ENCODE peak calls at places on chromosomes 13 and 19, in nine cellular contexts. V, K, O, T, U, L, I, N and H are unnamed samples.

GRCh38 chr13:46383383-46383782 is 3.7 kb downstream of the RUBCNL start:
- DNase-seq in L (no peak), N (no peak), O (no peak), K (no peak), U (no peak), V (no peak), T (no peak), I (no peak), H (no peak)

GRCh38 chr19:4619668-4620294 is 19.5 kb upstream of the TNFAIP8L1 start:
- DNase-seq in T (no peak), O (no peak), V (no peak), K (no peak), L (no peak), N (no peak), I (no peak), U (no peak), H (no peak)

GRCh38 chr13:57629821-57630235 is 1.7 kb upstream of the PCDH17 start:
- DNase-seq in N (no peak), I (no peak), U (peak; percentile 91), L (peak; percentile 88), O (peak; percentile 67), T (peak; percentile 73), V (no peak), K (peak; percentile 77), H (peak; percentile 77)

GRCh38 chr19:13163609-13164364 is 13.6 kb downstream of the IER2 start:
- DNase-seq in L (peak; percentile 88), N (no peak), K (peak; percentile 90), V (peak; percentile 67), U (no peak), I (no peak), O (peak; percentile 95), T (peak; percentile 77), H (peak; percentile 67)

GRCh38 chr13:88339271-88339741 is 668.1 kb downstream of the SLITRK5 start:
- DNase-seq in U (no peak), L (no peak), K (no peak), T (no peak), V (no peak), I (no peak), N (no peak), O (no peak), H (no peak)

GRCh38 chr13:66329988-66330429 is 900.1 kb downstream of the PCDH9 start:
- DNase-seq in T (no peak), I (no peak), O (no peak), U (no peak), L (no peak), V (no peak), K (no peak), N (no peak), H (no peak)

GRCh38 chr13:35514801-35515502 is 38.5 kb upstream of the MAB21L1 start:
- DNase-seq in U (no peak), I (no peak), N (no peak), O (no peak), V (no peak), L (no peak), K (no peak), T (no peak), H (no peak)

GRCh38 chr13:29746167-29746677 is 104.2 kb downstream of the UBL3 start:
- DNase-seq in O (peak; percentile 12), V (no peak), K (no peak), T (no peak), U (no peak), L (no peak), N (no peak), I (no peak), H (no peak)

GRCh38 chr13:40617801-40618356 is 48.6 kb downstream of the FOXO1 start:
- DNase-seq in K (no peak), T (no peak), O (no peak), V (no peak), L (no peak), I (no peak), N (no peak), U (no peak), H (no peak)

GRCh38 chr13:113366031-113366588 is 2.2 kb upstream of the GRTP1 start:
- DNase-seq in V (no peak), I (no peak), U (no peak), L (no peak), O (peak; percentile 38), K (no peak), T (no peak), N (no peak), H (no peak)

DNA sequence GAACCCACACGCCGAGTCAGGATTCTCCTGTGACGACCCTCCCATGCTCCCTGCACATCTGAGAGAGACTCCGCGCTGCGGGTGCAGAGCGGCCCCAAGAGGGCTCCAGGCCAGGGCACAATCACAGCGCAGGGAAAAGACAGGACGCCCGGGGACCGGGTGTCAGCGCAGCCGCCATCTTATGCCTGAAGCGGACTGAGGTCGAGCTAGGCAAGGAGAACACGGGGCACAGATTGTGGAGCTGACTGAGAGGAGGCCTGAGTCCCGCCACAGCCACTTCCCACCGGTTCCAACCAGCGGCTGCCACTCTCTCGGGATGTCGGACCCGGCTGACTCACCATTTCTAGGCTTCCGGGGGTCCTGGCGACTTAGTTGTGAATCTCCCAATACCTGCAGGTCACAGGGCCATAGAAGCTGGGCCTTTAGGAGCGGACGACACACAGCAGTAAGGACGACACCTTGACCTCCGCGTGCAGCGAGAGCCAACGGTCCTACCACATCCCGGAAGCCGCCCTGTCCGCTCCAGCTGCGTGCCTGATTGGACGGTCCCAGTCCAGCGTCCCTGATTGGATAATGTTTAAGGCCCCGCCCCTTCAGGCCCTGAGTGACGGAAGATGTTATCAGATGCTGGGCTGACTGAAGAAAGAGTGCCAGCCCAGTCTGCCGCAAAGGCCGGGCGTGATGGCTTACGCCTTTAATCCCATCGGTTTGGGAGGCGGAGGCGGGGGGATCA is at the start of gene ZNF728:
- DNase-seq in U (no peak), L (peak; percentile 52), T (peak; percentile 49), K (peak; percentile 83), N (peak; percentile 50), O (no peak), V (no peak), I (no peak), H (no peak)
- H3K4me3 ChIP-seq in U (no peak within 1 kb of the TSS), L (peak within 1 kb of the TSS; percentile 18), T (peak within 1 kb of the TSS; percentile 45), K (no peak within 1 kb of the TSS), N (peak within 1 kb of the TSS; percentile 55), O (no peak within 1 kb of the TSS), V (no peak within 1 kb of the TSS), I (no peak within 1 kb of the TSS), H (no peak within 1 kb of the TSS)

GRCh38 chr19:29528946-29529645 is 3.3 kb downstream of the VSTM2B start:
- DNase-seq in N (no peak), V (no peak), T (no peak), L (no peak), U (no peak), I (no peak), K (no peak), O (peak; percentile 15), H (no peak)

GRCh38 chr19:29525901-29526729 is at the start of gene VSTM2B:
- DNase-seq in U (no peak), L (no peak), O (no peak), N (no peak), I (no peak), T (peak; percentile 18), V (no peak), K (no peak), H (no peak)

GRCh38 chr19:29526730-29527499 is 1.1 kb downstream of the VSTM2B start:
- DNase-seq in T (no peak), N (no peak), V (no peak), O (peak; percentile 23), U (no peak), I (no peak), K (no peak), L (no peak), H (no peak)

GRCh38 chr19:29528350-29528945 is 2.7 kb downstream of the VSTM2B start:
- DNase-seq in O (peak; percentile 85), N (peak; percentile 26), T (no peak), V (peak; percentile 7), U (peak; percentile 5), I (no peak), K (no peak), L (peak; percentile 38), H (peak; percentile 16)

GRCh38 chr19:29527500-29528328 is 1.9 kb downstream of the VSTM2B start:
- DNase-seq in I (no peak), K (no peak), N (no peak), U (no peak), T (no peak), L (no peak), O (no peak), V (no peak), H (no peak)
- H3K4me3 ChIP-seq in I (no peak overlapping the region), K (no peak overlapping the region), N (no peak overlapping the region), U (no peak overlapping the region), T (no peak overlapping the region), L (peak overlapping the region; percentile 31), O (peak overlapping the region; percentile 57), V (no peak overlapping the region), H (peak overlapping the region; percentile 43)

GRCh38 chr19:39310558-39311311 is 9.9 kb downstream of the LRFN1 start:
- DNase-seq in V (no peak), K (no peak), L (no peak), U (no peak), I (no peak), N (no peak), T (no peak), O (peak; percentile 22), H (no peak)

GRCh38 chr19:39308531-39309304 is 11.9 kb downstream of the LRFN1 start:
- DNase-seq in N (no peak), T (no peak), L (no peak), V (no peak), U (no peak), O (peak; percentile 32), K (peak; percentile 16), I (peak; percentile 72), H (no peak)

GRCh38 chr19:39307233-39307821 is 11.1 kb downstream of the IFNL1 start:
- DNase-seq in N (no peak), U (no peak), T (peak; percentile 64), V (no peak), L (peak; percentile 34), O (peak; percentile 43), I (no peak), K (peak; percentile 42), H (no peak)

GRCh38 chr19:39306075-39306474 is 9.9 kb downstream of the IFNL1 start:
- DNase-seq in V (no peak), K (no peak), T (no peak), I (no peak), N (no peak), O (no peak), L (no peak), U (no peak), H (no peak)

DNA sequence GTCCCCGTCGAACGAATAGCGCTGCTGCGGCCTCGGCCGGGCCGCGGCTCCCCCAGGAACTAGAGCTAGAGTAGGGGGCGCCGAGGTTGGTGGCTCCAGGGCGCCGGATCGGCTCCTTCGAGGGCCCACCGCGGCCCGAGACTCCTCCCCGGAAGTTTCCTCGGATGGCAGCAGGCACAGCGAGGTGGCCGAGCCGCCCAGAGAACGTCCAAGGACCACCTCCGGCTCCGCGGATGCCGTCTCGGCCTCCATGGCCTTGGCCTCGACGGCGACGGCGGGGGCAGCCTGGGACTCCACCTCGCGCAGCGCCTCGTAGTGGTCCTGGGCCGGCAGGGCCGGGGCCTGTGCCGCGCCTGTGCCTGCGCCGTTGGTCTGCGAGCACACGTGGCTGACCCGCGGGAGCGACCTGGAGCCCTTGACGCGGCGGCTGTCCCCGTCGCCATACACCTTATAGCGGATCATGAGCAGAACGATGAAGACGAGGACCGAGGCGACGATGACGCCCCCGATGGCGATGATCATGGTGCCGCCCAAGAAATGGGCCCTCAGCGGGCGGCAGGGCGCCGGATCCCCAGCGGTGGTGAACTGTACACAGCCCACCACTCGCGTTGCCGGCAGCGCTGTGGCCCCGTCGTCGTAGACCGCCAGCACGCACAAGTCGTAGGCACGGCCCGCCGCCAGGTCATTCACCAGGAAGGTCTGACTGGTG is 11.8 kb downstream of the IFNL1 start:
- DNase-seq in N (no peak), V (no peak), O (peak; percentile 19), L (no peak), I (no peak), K (peak; percentile 40), T (no peak), U (no peak), H (no peak)
- H3K4me3 ChIP-seq in N (no peak overlapping the region), V (no peak overlapping the region), O (no peak overlapping the region), L (peak overlapping the region; percentile 7), I (peak overlapping the region; percentile 68), K (no peak overlapping the region), T (peak overlapping the region; percentile 34), U (no peak overlapping the region), H (no peak overlapping the region)

GRCh38 chr13:110298221-110298565 is 8.8 kb downstream of the COL4A1 start:
- DNase-seq in O (no peak), N (no peak), I (no peak), K (no peak), T (no peak), V (no peak), L (no peak), U (no peak), H (no peak)
- H3K4me3 ChIP-seq in O (no peak overlapping the region), N (no peak overlapping the region), I (no peak overlapping the region), K (no peak overlapping the region), T (peak overlapping the region; percentile 27), V (no peak overlapping the region), L (no peak overlapping the region), U (no peak overlapping the region), H (no peak overlapping the region)